ENCODE peak calls at places on chromosomes 7 and 10, in eight cellular contexts. M, H, Q, Y, L, F, T and V are unnamed samples.

GRCh38 chr10:35005868-35006267 is 84.3 kb downstream of the CUL2 start:
- DNase-seq in M (no peak), H (peak), L (no peak), Y (no peak), T (no peak), F (no peak), Q (no peak), V (peak)

GRCh38 chr10:95290801-95291633 is at the start of gene PDLIM1:
- DNase-seq in Q (peak), F (peak), M (no peak), T (peak), L (no peak), H (peak), Y (peak), V (peak)

GRCh38 chr7:151409555-151410404 is at the start of gene WDR86:
- DNase-seq in Q (no peak), H (no peak), L (peak), Y (no peak), M (no peak), F (no peak), T (no peak), V (no peak)

GRCh38 chr10:115921795-115922194 is 351.2 kb downstream of the GFRA1 start:
- DNase-seq in Q (no peak), H (peak), M (no peak), F (no peak), Y (no peak), T (no peak), L (no peak), V (peak)

GRCh38 chr10:63664341-63664885 is 143.2 kb downstream of the REEP3 start:
- DNase-seq in Q (peak), M (no peak), H (no peak), L (no peak), Y (no peak), T (no peak), F (no peak), V (no peak)

GRCh38 chr10:44853148-44853734 is 57.9 kb upstream of the TMEM72 start:
- DNase-seq in F (no peak), H (peak), Y (peak), M (no peak), T (no peak), L (no peak), Q (no peak), V (peak)

GRCh38 chr10:68296833-68297232 is 35.0 kb upstream of the HNRNPH3 start:
- DNase-seq in Y (no peak), T (no peak), L (no peak), H (no peak), F (no peak), M (no peak), Q (no peak), V (no peak)

GRCh38 chr10:111122127-111122526 is 45.3 kb downstream of the ADRA2A start:
- DNase-seq in M (no peak), F (no peak), Y (no peak), H (no peak), T (no peak), L (no peak), Q (no peak), V (no peak)

GRCh38 chr10:5873515-5873995 is 16.1 kb downstream of the ANKRD16 start:
- DNase-seq in L (peak), M (peak), H (peak), Y (peak), T (peak), F (peak), Q (peak), V (peak)

GRCh38 chr10:91493313-91493712 is 83.2 kb downstream of the HECTD2 start:
- DNase-seq in L (no peak), T (no peak), H (peak), Y (no peak), F (no peak), M (no peak), Q (peak), V (peak)

GRCh38 chr7:50653997-50654425 is 88.8 kb upstream of the DDC start:
- DNase-seq in M (no peak), Q (no peak), L (no peak), F (no peak), T (peak), Y (no peak), H (no peak), V (no peak)

GRCh38 chr10:80452069-80452468 is 2.0 kb upstream of the TSPAN14 start:
- DNase-seq in T (no peak), F (no peak), Q (no peak), Y (no peak), M (no peak), L (no peak), H (no peak), V (no peak)

GRCh38 chr7:129188892-129189660 is 643 bp downstream of the SMO start:
- DNase-seq in Y (peak), H (peak), Q (peak), M (no peak), F (peak), L (no peak), T (no peak), V (peak)

GRCh38 chr7:117401293-117402002 is 25.8 kb downstream of the ASZ1 start:
- DNase-seq in Y (peak), Q (no peak), H (peak), M (no peak), T (no peak), F (no peak), L (no peak), V (no peak)

GRCh38 chr7:117061751-117062150 is 108.5 kb downstream of the ST7 start:
- DNase-seq in T (no peak), F (no peak), Q (no peak), M (no peak), L (no peak), H (peak), Y (no peak), V (no peak)

GRCh38 chr10:33772370-33773331 is 438.2 kb upstream of the NRP1 start:
- DNase-seq in T (no peak), H (no peak), F (peak), Y (no peak), M (no peak), L (no peak), Q (no peak), V (no peak)

GRCh38 chr10:132520147-132520811 is 17.3 kb upstream of the INPP5A start:
- DNase-seq in F (no peak), M (no peak), Q (no peak), L (no peak), T (no peak), H (no peak), Y (no peak), V (no peak)

GRCh38 chr10:5105626-5106025 is 11.4 kb downstream of the AKR1C3 start:
- DNase-seq in H (peak), L (no peak), Q (no peak), Y (no peak), F (no peak), M (no peak), T (no peak), V (no peak)

GRCh38 chr10:12906051-12906541 is 95.4 kb downstream of the CCDC3 start:
- DNase-seq in H (no peak), Y (no peak), T (no peak), L (no peak), M (no peak), F (no peak), Q (no peak), V (no peak)

GRCh38 chr7:101453617-101454016 is 90.9 kb downstream of the COL26A1 start:
- DNase-seq in H (peak), F (no peak), M (no peak), T (no peak), Y (no peak), L (no peak), Q (no peak), V (peak)

GRCh38 chr7:36155811-36156361 is 2.8 kb downstream of the EEPD1 start:
- DNase-seq in F (no peak), T (no peak), Y (peak), L (no peak), M (peak), H (no peak), Q (peak), V (no peak)

GRCh38 chr10:109886788-109887155 is 36.5 kb downstream of the XPNPEP1 start:
- DNase-seq in F (no peak), H (no peak), T (no peak), Y (no peak), Q (no peak), M (no peak), L (no peak), V (no peak)

GRCh38 chr7:12004547-12004946 is 172.5 kb upstream of the THSD7A start:
- DNase-seq in M (no peak), Q (no peak), H (no peak), F (no peak), L (no peak), Y (no peak), T (no peak), V (no peak)

GRCh38 chr10:59340279-59340678 is 22.1 kb downstream of the FAM13C start:
- DNase-seq in T (no peak), Y (no peak), M (no peak), L (no peak), Q (no peak), F (no peak), H (no peak), V (no peak)

GRCh38 chr10:99393683-99394082 is 36.7 kb downstream of the GOT1 start:
- DNase-seq in M (no peak), T (no peak), L (no peak), F (no peak), Q (no peak), Y (no peak), H (no peak), V (no peak)

GRCh38 chr10:110410329-110411046 is 87.2 kb upstream of the DUSP5 start:
- DNase-seq in T (no peak), Q (no peak), Y (peak), F (peak), L (no peak), H (peak), M (no peak), V (peak)

GRCh38 chr7:38413784-38414183 is 140.3 kb upstream of the TARP start:
- DNase-seq in Q (no peak), H (no peak), M (no peak), Y (no peak), F (no peak), L (no peak), T (no peak), V (no peak)

GRCh38 chr10:59332581-59332980 is 29.8 kb downstream of the FAM13C start:
- DNase-seq in Y (no peak), F (no peak), T (no peak), L (no peak), Q (no peak), M (no peak), H (no peak), V (no peak)

GRCh38 chr7:115618676-115619075 is 411.9 kb downstream of the TFEC start:
- DNase-seq in L (no peak), H (peak), T (no peak), M (no peak), Q (no peak), F (no peak), Y (no peak), V (no peak)

GRCh38 chr7:94069154-94069739 is 65.1 kb upstream of the BET1 start:
- DNase-seq in Q (no peak), L (no peak), H (peak), T (no peak), Y (no peak), M (no peak), F (no peak), V (no peak)

GRCh38 chr7:145398758-145399157 is 562.9 kb upstream of the TPK1 start:
- DNase-seq in F (no peak), M (no peak), L (no peak), T (no peak), Y (no peak), H (no peak), Q (no peak), V (peak)

GRCh38 chr10:102593074-102593803 is 51.0 kb upstream of the TRIM8 start:
- DNase-seq in T (no peak), F (peak), M (no peak), Y (no peak), L (no peak), Q (no peak), H (peak), V (peak)

GRCh38 chr7:41156268-41156667 is 546.6 kb downstream of the INHBA start:
- DNase-seq in H (peak), M (no peak), F (no peak), T (no peak), L (no peak), Q (no peak), Y (no peak), V (peak)

GRCh38 chr7:138243430-138243829 is 167.2 kb downstream of the AKR1D1 start:
- DNase-seq in T (no peak), Y (peak), L (no peak), F (peak), Q (no peak), H (peak), M (no peak), V (no peak)